ENCODE peak calls at places on chromosomes 4 and X, in eight cellular contexts. E is ovary; T is colonic mucosa; Y is A673; F is left lung; C is HCT116; J is fibroblast of lung; Z is CD8-positive, alpha-beta memory T cell. H is an unnamed sample.

GRCh38 chr4:69038582-69038981 is 57.7 kb upstream of the UGT2B7 start:
- DNase-seq in E (no peak), T (no peak), Y (peak; percentile 25), F (no peak), C (peak; percentile 18), J (peak; percentile 10), Z (no peak), H (no peak)

GRCh38 chr4:76210502-76210901 is 3.1 kb downstream of the SCARB2 start:
- DNase-seq in E (no peak), T (peak; percentile 15), Y (peak; percentile 4), F (no peak), C (no peak), J (no peak), Z (no peak), H (no peak)

GRCh38 chr4:184937030-184937710 is 81.1 kb upstream of the HELT start:
- DNase-seq in E (no peak), T (peak; percentile 15), Y (no peak), F (no peak), C (no peak), J (no peak), Z (no peak), H (no peak)

GRCh38 chr4:118814901-118815300 is 21.0 kb downstream of the SEC24D start:
- DNase-seq in E (no peak), T (no peak), Y (no peak), F (no peak), C (no peak), J (no peak), Z (no peak), H (no peak)

GRCh38 chr4:55727746-55728145 is 91.6 kb upstream of the NMU start:
- DNase-seq in E (no peak), T (no peak), Y (no peak), F (no peak), C (no peak), J (no peak), Z (no peak), H (no peak)

GRCh38 chrX:69015564-69016218 is 149.6 kb downstream of the PJA1 start:
- DNase-seq in E (no peak), T (no peak), Y (no peak), F (no peak), C (no peak), J (no peak), Z (no peak), H (no peak)

GRCh38 chr4:7003879-7004240 is 39.3 kb upstream of the TADA2B start:
- DNase-seq in E (no peak), T (no peak), Y (no peak), F (no peak), C (no peak), J (no peak), Z (no peak), H (no peak)

GRCh38 chr4:145177906-145178538 is 2.4 kb downstream of the OTUD4 start:
- DNase-seq in E (no peak), T (peak; percentile 40), Y (peak; percentile 15), F (no peak), C (no peak), J (peak; percentile 47), Z (no peak), H (no peak)

GRCh38 chr4:157898836-157899605 is 273.8 kb downstream of the GASK1B start:
- DNase-seq in E (no peak), T (no peak), Y (no peak), F (no peak), C (no peak), J (peak; percentile 71), Z (no peak), H (no peak)

GRCh38 chr4:8305851-8306361 is 36.4 kb downstream of the HTRA3 start:
- DNase-seq in E (peak; percentile 73), T (no peak), Y (no peak), F (peak; percentile 28), C (no peak), J (no peak), Z (no peak), H (peak; percentile 42)

GRCh38 chr4:175377203-175377602 is 434.9 kb downstream of the GPM6A start:
- DNase-seq in E (no peak), T (no peak), Y (no peak), F (no peak), C (no peak), J (no peak), Z (no peak), H (no peak)

GRCh38 chr4:175371091-175371490 is 441.0 kb downstream of the GPM6A start:
- DNase-seq in E (no peak), T (no peak), Y (no peak), F (no peak), C (no peak), J (peak; percentile 2), Z (no peak), H (no peak)

GRCh38 chr4:175376287-175376977 is 435.6 kb downstream of the GPM6A start:
- DNase-seq in E (no peak), T (no peak), Y (no peak), F (no peak), C (no peak), J (no peak), Z (no peak), H (no peak)

GRCh38 chr4:175369087-175369486 is 443.0 kb downstream of the GPM6A start:
- DNase-seq in E (no peak), T (no peak), Y (no peak), F (no peak), C (no peak), J (peak; percentile 81), Z (no peak), H (no peak)

DNA sequence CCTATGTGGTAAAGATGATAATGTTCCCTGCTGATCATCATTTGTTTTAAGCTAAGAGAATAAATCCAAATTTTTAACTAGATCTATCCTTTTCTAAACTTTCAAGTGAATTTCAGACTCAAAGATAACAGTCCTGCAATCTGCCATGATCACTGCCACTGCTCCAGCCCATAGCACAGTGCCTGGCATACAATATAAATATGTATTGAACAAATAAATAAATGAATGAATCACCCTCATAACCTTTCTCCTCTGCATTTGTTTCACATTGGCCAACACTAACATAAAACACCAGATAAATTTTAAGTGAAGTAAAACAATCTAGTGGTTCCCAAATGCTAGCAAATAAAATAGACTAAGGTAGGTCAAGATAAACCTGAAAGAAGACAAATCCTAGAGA is 439.0 kb downstream of the GPM6A start:
- DNase-seq in E (no peak), T (no peak), Y (no peak), F (no peak), C (no peak), J (peak; percentile 17), Z (no peak), H (no peak)
- H3K4me3 ChIP-seq in E (no peak overlapping the region), T (no peak overlapping the region), Y (no peak overlapping the region), F (no peak overlapping the region), C (no peak overlapping the region), J (no peak overlapping the region), Z (no peak overlapping the region), H (no peak overlapping the region)

GRCh38 chrX:5959286-5959685 is 269.4 kb downstream of the NLGN4X start:
- DNase-seq in E (no peak), T (no peak), Y (no peak), F (no peak), C (no peak), J (no peak), Z (no peak), H (no peak)

GRCh38 chrX:5957506-5957905 is 271.2 kb downstream of the NLGN4X start:
- DNase-seq in E (no peak), T (no peak), Y (peak; percentile 63), F (no peak), C (no peak), J (peak; percentile 85), Z (no peak), H (no peak)

DNA sequence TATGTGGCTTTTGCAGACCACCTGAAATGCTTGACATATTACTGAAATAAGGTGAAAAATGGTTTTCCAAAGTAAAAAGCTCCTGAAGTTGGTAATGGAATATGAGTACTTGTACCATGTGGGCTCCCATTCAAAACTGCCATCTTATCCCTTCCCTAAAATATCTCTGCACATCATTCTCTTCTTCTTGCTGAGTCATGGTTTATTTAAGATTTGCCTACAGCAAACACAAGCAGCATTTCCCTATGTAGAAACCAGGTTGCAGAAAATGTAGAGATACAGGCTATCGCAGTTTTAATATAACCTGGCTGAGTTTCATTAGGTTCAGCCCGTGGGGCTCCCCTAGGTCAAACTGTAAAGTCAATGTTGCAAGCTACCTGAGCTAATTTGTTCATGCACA is 270.1 kb downstream of the NLGN4X start:
- DNase-seq in E (no peak), T (no peak), Y (no peak), F (no peak), C (no peak), J (no peak), Z (no peak), H (no peak)
- H3K4me1 ChIP-seq in E (no peaks in the 10 kb centered on the region), T (no peaks in the 10 kb centered on the region), Y (peaks cover 35% of the 10 kb centered on the region), F (no peaks in the 10 kb centered on the region), C (no peaks in the 10 kb centered on the region), J (no peaks in the 10 kb centered on the region), Z (no peaks in the 10 kb centered on the region), H (no peaks in the 10 kb centered on the region)

GRCh38 chr4:54290980-54291379 is 61.9 kb downstream of the PDGFRA start:
- DNase-seq in E (no peak), T (no peak), Y (no peak), F (no peak), C (no peak), J (no peak), Z (no peak), H (no peak)

DNA sequence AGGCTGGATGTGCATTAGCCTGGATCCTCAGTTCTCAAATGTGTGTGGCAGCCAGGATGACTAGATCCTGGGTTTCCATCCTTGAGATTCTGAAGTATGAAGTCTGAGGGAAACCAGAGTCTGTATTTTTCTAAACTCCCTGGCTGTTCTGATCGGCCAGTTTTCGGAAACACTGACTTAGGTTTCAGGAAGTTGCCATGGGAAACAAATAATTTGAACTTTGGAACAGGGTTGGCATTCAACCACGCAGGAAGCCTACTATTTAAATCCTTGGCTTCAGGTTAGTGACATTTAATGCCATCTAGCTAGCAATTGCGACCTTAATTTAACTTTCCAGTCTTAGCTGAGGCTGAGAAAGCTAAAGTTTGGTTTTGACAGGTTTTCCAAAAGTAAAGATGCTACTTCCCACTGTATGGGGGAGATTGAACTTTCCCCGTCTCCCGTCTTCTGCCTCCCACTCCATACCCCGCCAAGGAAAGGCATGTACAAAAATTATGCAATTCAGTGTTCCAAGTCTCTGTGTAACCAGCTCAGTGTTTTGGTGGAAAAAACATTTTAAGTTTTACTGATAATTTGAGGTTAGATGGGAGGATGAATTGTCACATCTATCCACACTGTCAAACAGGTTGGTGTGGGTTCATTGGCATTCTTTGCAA is 67.6 kb downstream of the PDGFRA start:
- DNase-seq in E (no peak), T (no peak), Y (no peak), F (no peak), C (no peak), J (no peak), Z (no peak), H (no peak)
- H3K4me3 ChIP-seq in E (no peak overlapping the region), T (no peak overlapping the region), Y (no peak overlapping the region), F (no peak overlapping the region), C (no peak overlapping the region), J (no peak overlapping the region), Z (no peak overlapping the region), H (no peak overlapping the region)

DNA sequence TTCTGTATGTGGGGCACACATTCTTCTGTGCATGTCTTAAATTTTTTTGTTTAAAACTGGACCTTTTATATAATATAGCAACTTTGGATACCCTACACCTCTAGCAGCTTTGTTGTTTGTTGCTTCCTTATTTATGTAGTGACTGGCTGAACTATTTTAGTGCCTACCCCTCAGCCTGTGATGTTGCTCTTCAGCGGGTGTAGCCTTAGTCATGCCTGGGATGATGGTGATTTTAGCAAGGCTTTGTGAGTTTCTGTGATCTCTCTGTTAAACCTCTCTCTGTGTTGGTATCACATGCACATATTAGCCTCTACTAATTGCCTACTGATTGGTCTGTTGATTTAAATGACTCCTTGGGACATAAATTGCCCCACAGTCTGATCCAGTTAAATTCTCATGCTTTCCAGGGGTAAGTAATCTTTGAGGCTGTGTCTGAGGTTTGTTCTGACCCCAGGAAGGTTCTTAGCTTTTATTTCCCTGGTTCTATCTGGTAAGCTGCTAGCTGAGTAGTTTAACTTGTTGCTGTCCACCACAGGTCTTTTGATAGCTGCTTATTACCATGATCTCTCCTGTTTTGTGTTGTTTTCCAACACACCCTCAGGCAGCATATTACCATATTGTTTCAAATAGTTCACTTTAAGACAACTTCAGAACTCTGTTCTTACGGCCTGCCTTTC is 22.9 kb downstream of the USP9X start:
- DNase-seq in E (no peak), T (no peak), Y (no peak), F (no peak), C (no peak), J (peak; percentile 30), Z (no peak), H (no peak)
- H3K4me1 ChIP-seq in E (peaks cover 7% of the 10 kb centered on the region), T (no peaks in the 10 kb centered on the region), Y (peaks cover 25% of the 10 kb centered on the region), F (no peaks in the 10 kb centered on the region), C (peaks cover 8% of the 10 kb centered on the region), J (no peaks in the 10 kb centered on the region), Z (peaks cover 38% of the 10 kb centered on the region), H (peaks cover 39% of the 10 kb centered on the region)

H was measured in lower lobe of right lung.